ENCODE peak calls at places on chromosomes 13 and 19, in seven cellular contexts. H is lung, S is neural progenitor cell, N is GM23248, C is stomach, M is osteoblast, O is endodermal cell. K is an unnamed sample. For H3K27me3, the result is how much of the 10 kb centered on the place peaks cover.

GRCh38 chr13:99276706-99277105 is 18.5 kb upstream of the GPR18 start:
- DNase-seq in H (no peak), C (no peak), O (no peak), S (no peak), N (no peak), M (no peak), K (peak)

GRCh38 chr19:340620-341385 is 3.8 kb downstream of the MIER2 start:
- DNase-seq in H (no peak), M (peak), O (no peak), C (no peak), N (no peak), S (no peak), K (peak)

GRCh38 chr19:40266111-40266510 is 19.0 kb downstream of the AKT2 start:
- DNase-seq in M (no peak), O (no peak), C (no peak), N (no peak), S (no peak), H (no peak), K (no peak)

GRCh38 chr13:106103779-106104178 is 431.7 kb downstream of the EFNB2 start:
- DNase-seq in O (no peak), C (no peak), H (no peak), S (no peak), N (peak), M (peak), K (no peak)

GRCh38 chr13:88628882-88629281 is 957.7 kb downstream of the SLITRK5 start:
- DNase-seq in N (no peak), S (no peak), M (no peak), C (no peak), H (no peak), O (no peak), K (no peak)

GRCh38 chr19:42175952-42176648 is 41.4 kb downstream of the DEDD2 start:
- DNase-seq in O (peak), H (no peak), S (peak), C (no peak), N (peak), M (peak), K (peak)

GRCh38 chr19:50925734-50926133 is 14.5 kb upstream of the KLK4 start:
- DNase-seq in S (no peak), N (peak), H (no peak), C (no peak), M (no peak), O (no peak), K (no peak)

GRCh38 chr13:22825186-22825585 is 355.6 kb upstream of the SGCG start:
- DNase-seq in M (no peak), N (no peak), S (no peak), C (no peak), H (no peak), O (no peak), K (no peak)

GRCh38 chr13:110244926-110245325 is 62.0 kb downstream of the COL4A1 start:
- DNase-seq in M (no peak), S (no peak), C (no peak), O (no peak), H (no peak), N (no peak), K (no peak)

GRCh38 chr19:18494267-18494607 is 27.6 kb downstream of the ELL start:
- DNase-seq in H (no peak), S (no peak), O (no peak), C (no peak), N (peak), M (peak), K (no peak)

GRCh38 chr13:45055198-45055901 is 65.0 kb upstream of the GTF2F2 start:
- DNase-seq in N (peak), S (no peak), O (no peak), C (no peak), M (peak), H (no peak), K (no peak)

GRCh38 chr13:40127476-40127875 is 472.0 kb downstream of the COG6 start:
- DNase-seq in H (no peak), S (no peak), M (no peak), N (no peak), O (no peak), C (no peak), K (no peak)

GRCh38 chr13:41008349-41008980 is 10.7 kb downstream of the ELF1 start:
- DNase-seq in C (no peak), N (peak), S (no peak), H (no peak), M (no peak), O (no peak), K (no peak)

GRCh38 chr13:32737679-32738078 is 151.4 kb downstream of the PDS5B start:
- DNase-seq in M (no peak), C (no peak), N (peak), H (no peak), S (no peak), O (no peak), K (no peak)

GRCh38 chr13:23160241-23161175 is 20.3 kb upstream of the SGCG start:
- DNase-seq in M (peak), H (no peak), S (peak), N (peak), O (peak), C (no peak), K (peak)

GRCh38 chr19:38917921-38918491 is 6.0 kb upstream of the CCER2 start:
- DNase-seq in H (no peak), S (peak), M (peak), O (no peak), N (peak), C (no peak), K (peak)

GRCh38 chr13:85521586-85521985 is 277.6 kb downstream of the SLITRK6 start:
- DNase-seq in S (no peak), N (no peak), H (no peak), M (no peak), C (no peak), O (no peak), K (no peak)

GRCh38 chr19:1469200-1469935 is 9.6 kb downstream of the C19orf25 start:
- DNase-seq in H (no peak), C (no peak), O (peak), N (peak), M (peak), S (peak), K (peak)
- H3K27me3 ChIP-seq in H (under half), C (under half), O (half or more), N (under half), M (half or more), S (half or more), K (half or more)

GRCh38 chr19:17332360-17332676 is 2.3 kb downstream of the ANO8 start:
- DNase-seq in C (no peak), O (no peak), M (no peak), H (no peak), S (no peak), N (no peak), K (no peak)
- H3K27me3 ChIP-seq in C (under half), O (under half), M (under half), H (under half), S (under half), N (under half), K (under half)

GRCh38 chr19:55373318-55373992 is 3.2 kb upstream of the TMEM190 start:
- DNase-seq in N (no peak), M (no peak), C (no peak), S (no peak), O (peak), H (no peak), K (peak)
- H3K27me3 ChIP-seq in N (under half), M (under half), C (under half), S (half or more), O (under half), H (under half), K (under half)

DNA sequence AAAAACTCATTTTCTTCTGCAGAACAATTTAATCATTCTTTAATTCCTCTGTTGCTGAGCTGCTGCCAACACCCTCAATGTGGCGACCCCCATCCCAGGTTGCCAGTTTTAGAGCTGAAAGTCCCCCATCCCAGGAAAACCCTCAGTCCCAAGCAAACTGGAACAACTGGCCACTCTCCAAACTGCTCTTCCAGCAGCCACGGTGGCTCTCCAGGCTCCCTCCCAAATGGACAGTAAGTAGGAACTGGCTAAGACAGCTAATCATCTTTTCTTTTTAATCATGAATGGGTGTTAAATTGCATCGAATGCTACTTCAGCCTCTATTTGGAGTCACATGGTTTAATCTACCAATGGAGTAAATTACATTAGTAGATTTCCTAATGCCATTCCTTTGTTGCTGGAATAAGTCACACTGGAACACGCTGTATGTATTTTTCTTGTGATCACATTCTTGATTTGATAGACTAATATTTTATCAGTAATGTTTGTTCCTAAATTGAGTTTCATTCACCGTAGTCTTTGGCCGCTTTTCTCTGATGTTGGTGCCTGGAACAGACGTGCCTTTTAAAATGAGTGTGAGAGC is 33.7 kb upstream of the VSTM2B start:
- DNase-seq in O (peak), N (no peak), S (no peak), H (peak), C (no peak), M (no peak), K (no peak)
- H3K27me3 ChIP-seq in O (under half), N (under half), S (under half), H (under half), C (under half), M (under half), K (under half)

DNA sequence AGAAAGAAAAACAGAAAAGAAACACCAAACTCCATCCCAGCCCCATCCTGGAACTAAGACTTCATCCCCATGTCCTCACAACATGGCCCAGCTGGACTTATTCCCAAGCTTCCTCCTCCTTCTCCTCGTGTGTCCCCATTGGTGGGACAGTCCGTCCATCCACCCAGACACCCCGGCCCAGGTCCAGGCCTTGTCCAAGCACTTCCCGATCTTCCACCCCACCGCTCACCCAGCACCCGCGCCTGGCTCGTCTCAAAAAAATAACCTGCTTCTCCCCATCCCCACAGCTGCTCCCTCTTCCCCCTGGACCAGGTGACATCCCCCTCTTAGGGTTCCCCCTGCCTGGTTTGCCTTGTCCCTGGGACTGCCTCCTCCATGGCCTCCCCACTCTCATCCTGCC is 1.4 kb upstream of the FCER2 start:
- DNase-seq in C (no peak), O (no peak), S (no peak), M (peak), H (no peak), N (no peak), K (peak)
- H3K27me3 ChIP-seq in C (under half), O (under half), S (under half), M (under half), H (under half), N (under half), K (under half)

GRCh38 chr19:1766800-1767352 is 13.6 kb downstream of the ONECUT3 start:
- DNase-seq in C (no peak), N (no peak), M (no peak), H (no peak), O (no peak), S (no peak), K (peak)
- H3K27me3 ChIP-seq in C (under half), N (half or more), M (half or more), H (under half), O (half or more), S (half or more), K (half or more)

GRCh38 chr19:7596191-7596937 is 701 bp downstream of the CAMSAP3 start:
- DNase-seq in O (no peak), N (no peak), M (peak), S (peak), H (no peak), C (no peak), K (peak)
- H3K27me3 ChIP-seq in O (under half), N (under half), M (under half), S (under half), H (under half), C (under half), K (under half)

GRCh38 chr13:26342898-26343297 is 89.0 kb downstream of the CDK8 start:
- DNase-seq in M (no peak), S (no peak), O (no peak), C (no peak), N (no peak), H (no peak), K (no peak)
- H3K27me3 ChIP-seq in M (under half), S (under half), O (under half), C (under half), N (under half), H (under half), K (under half)

GRCh38 chr19:9991425-9992191 is 18.7 kb downstream of the COL5A3 start:
- DNase-seq in N (no peak), O (no peak), S (no peak), H (no peak), M (peak), C (no peak), K (no peak)
- H3K27me3 ChIP-seq in N (under half), O (under half), S (under half), H (under half), M (under half), C (under half), K (under half)

K was measured in H7.